ENCODE peak calls at places on chromosomes 5 and 9, in eight cellular contexts. O, L, F, K, R, M, G and C are unnamed samples.

GRCh38 chr9:36566813-36567217 is 5.9 kb upstream of the MELK start:
- DNase-seq in O (no peak), L (peak), F (no peak), K (no peak), R (peak), M (no peak), G (peak), C (no peak)

GRCh38 chr5:30063503-30063902 is 1130.0 kb upstream of the CDH6 start:
- DNase-seq in O (no peak), L (no peak), F (no peak), K (no peak), R (no peak), M (no peak), G (no peak), C (no peak)

GRCh38 chr5:92527311-92528078 is 1053.5 kb downstream of the NR2F1-AS1 start:
- DNase-seq in O (no peak), L (no peak), F (no peak), K (no peak), R (no peak), M (no peak), G (no peak), C (no peak)

GRCh38 chr9:134502261-134503211 is 139.1 kb upstream of the COL5A1 start:
- DNase-seq in O (no peak), L (peak), F (peak), K (peak), R (no peak), M (peak), G (peak), C (no peak)

GRCh38 chr9:83957029-83957513 is 22.9 kb downstream of the HNRNPK start:
- DNase-seq in O (no peak), L (no peak), F (no peak), K (no peak), R (no peak), M (no peak), G (no peak), C (no peak)

GRCh38 chr9:4741365-4742031 is 496 bp upstream of the AK3 start:
- DNase-seq in O (peak), L (peak), F (peak), K (no peak), R (peak), M (no peak), G (peak), C (peak)

GRCh38 chr9:108837530-108837929 is 18.3 kb downstream of the ACTL7B start:
- DNase-seq in O (no peak), L (no peak), F (no peak), K (no peak), R (no peak), M (no peak), G (no peak), C (no peak)

GRCh38 chr5:136018814-136019777 is 9.7 kb upstream of the TGFBI start:
- DNase-seq in O (peak), L (peak), F (peak), K (peak), R (no peak), M (no peak), G (no peak), C (no peak)

GRCh38 chr5:179257190-179257741 is 88.0 kb downstream of the ADAMTS2 start:
- DNase-seq in O (no peak), L (peak), F (peak), K (no peak), R (no peak), M (no peak), G (peak), C (no peak)

GRCh38 chr9:80994892-80995291 is 694.5 kb downstream of the TLE1 start:
- DNase-seq in O (no peak), L (no peak), F (no peak), K (no peak), R (no peak), M (peak), G (no peak), C (no peak)

GRCh38 chr5:172903790-172904189 is 55.4 kb upstream of the RPL26L1 start:
- DNase-seq in O (peak), L (peak), F (no peak), K (no peak), R (peak), M (no peak), G (peak), C (peak)

GRCh38 chr5:67679184-67679855 is 482.7 kb upstream of the CD180 start:
- DNase-seq in O (no peak), L (no peak), F (no peak), K (no peak), R (no peak), M (no peak), G (no peak), C (no peak)

GRCh38 chr5:3277590-3278196 is 317.9 kb upstream of the IRX1 start:
- DNase-seq in O (no peak), L (no peak), F (no peak), K (no peak), R (no peak), M (no peak), G (no peak), C (no peak)

GRCh38 chr5:1409386-1410110 is 35.7 kb downstream of the SLC6A3 start:
- DNase-seq in O (no peak), L (peak), F (peak), K (no peak), R (no peak), M (peak), G (no peak), C (no peak)

GRCh38 chr5:50325237-50325832 is 115.8 kb downstream of the EMB start:
- DNase-seq in O (no peak), L (no peak), F (no peak), K (no peak), R (no peak), M (peak), G (no peak), C (no peak)

GRCh38 chr9:108535526-108535925 is 320.3 kb downstream of the ACTL7B start:
- DNase-seq in O (no peak), L (no peak), F (no peak), K (peak), R (no peak), M (peak), G (no peak), C (no peak)

GRCh38 chr9:131585375-131585774 is 40.1 kb downstream of the PRRT1B start:
- DNase-seq in O (no peak), L (no peak), F (peak), K (no peak), R (no peak), M (peak), G (no peak), C (no peak)

GRCh38 chr5:14364096-14364495 is 217.5 kb upstream of the OTULINL start:
- DNase-seq in O (no peak), L (no peak), F (no peak), K (no peak), R (no peak), M (peak), G (no peak), C (no peak)

GRCh38 chr9:3848445-3849114 is 322.8 kb upstream of the RFX3 start:
- DNase-seq in O (no peak), L (no peak), F (no peak), K (no peak), R (no peak), M (peak), G (no peak), C (no peak)

GRCh38 chr5:58459276-58459859 is 518 bp downstream of the PLK2 start:
- DNase-seq in O (peak), L (peak), F (no peak), K (peak), R (peak), M (no peak), G (peak), C (peak)

GRCh38 chr5:11719888-11720481 is 184.3 kb downstream of the CTNND2 start:
- DNase-seq in O (peak), L (peak), F (no peak), K (peak), R (peak), M (peak), G (peak), C (peak)

GRCh38 chr5:95080456-95080855 is 204.4 kb downstream of the MCTP1 start:
- DNase-seq in O (no peak), L (no peak), F (no peak), K (no peak), R (no peak), M (no peak), G (no peak), C (no peak)

GRCh38 chr5:168931638-168932345 is 352.6 kb upstream of the PANK3 start:
- DNase-seq in O (peak), L (no peak), F (no peak), K (no peak), R (no peak), M (peak), G (no peak), C (no peak)

GRCh38 chr5:72065751-72066255 is 41.5 kb upstream of the MAP1B start:
- DNase-seq in O (no peak), L (no peak), F (no peak), K (no peak), R (no peak), M (no peak), G (no peak), C (no peak)

GRCh38 chr5:29460946-29461538 is 1732.4 kb upstream of the CDH6 start:
- DNase-seq in O (no peak), L (no peak), F (no peak), K (no peak), R (no peak), M (no peak), G (no peak), C (no peak)

GRCh38 chr9:97553841-97554240 is 52.4 kb downstream of the TMOD1 start:
- DNase-seq in O (no peak), L (no peak), F (no peak), K (no peak), R (no peak), M (no peak), G (no peak), C (no peak)

GRCh38 chr9:121895274-121895835 is 197.8 kb downstream of the TTLL11 start:
- DNase-seq in O (no peak), L (no peak), F (no peak), K (no peak), R (no peak), M (no peak), G (no peak), C (no peak)

GRCh38 chr5:180327166-180327565 is 26.0 kb downstream of the GFPT2 start:
- DNase-seq in O (no peak), L (no peak), F (no peak), K (no peak), R (no peak), M (no peak), G (no peak), C (no peak)

GRCh38 chr9:32782476-32783167 is 718 bp upstream of the TMEM215 start:
- DNase-seq in O (no peak), L (no peak), F (no peak), K (no peak), R (no peak), M (no peak), G (no peak), C (no peak)

GRCh38 chr9:112917027-112917986 is 26.6 kb upstream of the SLC46A2 start:
- DNase-seq in O (no peak), L (no peak), F (no peak), K (no peak), R (no peak), M (no peak), G (no peak), C (no peak)

GRCh38 chr5:61293051-61293450 is 39.0 kb upstream of the ZSWIM6 start:
- DNase-seq in O (peak), L (no peak), F (peak), K (no peak), R (no peak), M (no peak), G (peak), C (peak)

GRCh38 chr5:63963080-63963735 is 963 bp upstream of the HTR1A start:
- DNase-seq in O (peak), L (no peak), F (no peak), K (peak), R (no peak), M (peak), G (no peak), C (peak)

GRCh38 chr9:3659647-3660046 is 133.8 kb upstream of the RFX3 start:
- DNase-seq in O (no peak), L (no peak), F (no peak), K (no peak), R (no peak), M (no peak), G (no peak), C (no peak)

GRCh38 chr5:38607396-38607795 is 51.0 kb upstream of the LIFR start:
- DNase-seq in O (no peak), L (no peak), F (no peak), K (no peak), R (no peak), M (peak), G (no peak), C (peak)

GRCh38 chr5:9545301-9545958 is 445 bp downstream of the SEMA5A start:
- DNase-seq in O (peak), L (peak), F (no peak), K (no peak), R (peak), M (no peak), G (no peak), C (peak)

GRCh38 chr5:138466900-138467710 is 1.8 kb downstream of the EGR1 start:
- DNase-seq in O (peak), L (no peak), F (no peak), K (peak), R (no peak), M (no peak), G (peak), C (peak)
- TF ChIP-seq POLR2A in O (no peak), L (no peak), F (peak), K (no peak), R (no peak), M (peak), G (no peak), C (peak)

GRCh38 chr9:133142657-133143592 is 20.8 kb downstream of the GBGT1 start:
- DNase-seq in O (no peak), L (no peak), F (no peak), K (no peak), R (no peak), M (no peak), G (peak), C (no peak)

GRCh38 chr9:133141833-133142594 is 21.0 kb upstream of the RALGDS start:
- DNase-seq in O (peak), L (peak), F (no peak), K (no peak), R (peak), M (no peak), G (peak), C (peak)

GRCh38 chr9:133144142-133144886 is 19.4 kb downstream of the GBGT1 start:
- DNase-seq in O (peak), L (peak), F (peak), K (peak), R (peak), M (peak), G (peak), C (peak)

GRCh38 chr9:133144887-133145466 is 18.7 kb downstream of the GBGT1 start:
- DNase-seq in O (no peak), L (no peak), F (no peak), K (no peak), R (no peak), M (no peak), G (no peak), C (no peak)

DNA sequence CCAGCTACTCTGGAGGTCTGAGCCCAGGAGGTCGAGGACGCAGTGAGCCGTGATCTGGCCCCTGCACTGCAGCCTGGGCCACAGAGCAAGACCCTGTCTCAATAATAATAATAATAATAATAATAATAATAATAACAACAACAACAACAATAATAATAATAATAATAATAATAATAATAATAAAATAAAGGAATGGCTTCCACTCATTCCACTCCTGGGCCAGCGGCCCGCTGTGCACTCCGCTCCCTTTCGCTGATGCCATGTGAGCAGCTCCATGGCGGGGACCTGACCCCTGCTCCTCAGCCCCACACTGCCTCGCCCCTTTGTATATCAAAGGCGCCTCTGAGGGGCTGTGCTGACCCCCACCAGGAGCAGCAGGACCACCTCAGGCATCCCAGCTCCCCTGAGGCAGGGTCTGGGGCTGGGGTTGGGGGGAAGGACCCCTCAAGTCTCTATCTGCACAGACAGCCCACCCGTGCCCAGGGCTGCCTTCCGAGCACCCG is 20.0 kb downstream of the GBGT1 start:
- DNase-seq in O (no peak), L (no peak), F (no peak), K (no peak), R (no peak), M (no peak), G (peak), C (no peak)
- H3K4me3 ChIP-seq in O (no peak), L (peak), F (peak), K (peak), R (peak), M (no peak), G (peak), C (no peak)

GRCh38 chr9:94783121-94783664 is 56.7 kb downstream of the AOPEP start:
- DNase-seq in O (peak), L (peak), F (peak), K (peak), R (peak), M (peak), G (peak), C (peak)
- TF ChIP-seq POLR2A in O (peak), L (no peak), F (no peak), K (no peak), R (no peak), M (no peak), G (no peak), C (no peak)

GRCh38 chr9:21579209-21579608 is 97.1 kb upstream of the IFNE start:
- DNase-seq in O (no peak), L (no peak), F (no peak), K (no peak), R (no peak), M (no peak), G (no peak), C (no peak)
- H3K4me3 ChIP-seq in O (no peak), L (no peak), F (no peak), K (no peak), R (no peak), M (no peak), G (no peak), C (no peak)

DNA sequence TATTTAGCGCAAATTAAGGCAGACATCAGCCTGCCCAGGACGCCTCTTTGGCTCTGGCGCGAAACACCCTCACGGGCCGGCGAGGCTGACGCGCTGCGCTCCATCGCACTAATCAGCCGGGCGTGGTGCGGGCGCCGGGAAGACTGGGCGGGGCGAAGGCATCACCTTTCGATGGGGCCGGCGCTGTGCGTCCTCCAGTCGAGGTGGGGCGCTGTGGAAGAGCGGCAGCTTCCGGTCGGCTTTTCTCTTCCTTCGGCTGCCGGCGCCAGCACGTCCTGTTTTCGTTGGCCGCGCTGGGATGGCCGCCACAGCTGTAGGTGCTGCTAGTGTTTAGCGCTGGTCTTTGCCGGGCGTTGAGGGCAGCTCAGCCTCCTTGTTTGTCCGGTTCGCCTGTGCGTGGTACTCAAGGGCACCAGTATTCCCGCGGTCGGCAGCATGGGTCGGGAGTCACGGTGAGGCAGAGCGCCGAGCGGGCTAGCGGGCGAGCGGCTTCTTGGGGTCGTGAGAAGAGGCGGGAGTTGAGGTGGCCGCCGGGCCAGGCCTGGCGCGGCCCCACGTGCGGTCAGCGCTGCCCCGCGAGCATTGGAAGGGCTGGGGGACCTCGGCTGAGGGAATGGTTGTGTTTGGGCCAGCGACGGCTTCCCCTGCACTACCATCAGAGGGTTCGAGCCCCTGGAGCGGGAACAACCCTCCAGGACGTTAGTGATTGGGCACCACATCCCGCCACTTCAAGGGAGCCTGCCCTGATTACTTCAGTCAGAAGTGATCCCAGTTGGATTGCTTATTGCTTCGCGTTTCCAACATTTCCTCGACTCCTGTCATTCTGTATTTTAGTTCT is at the start of gene DDX46:
- DNase-seq in O (peak), L (peak), F (peak), K (peak), R (peak), M (peak), G (peak), C (peak)
- TF ChIP-seq POLR2A in O (peak), L (peak), F (peak), K (peak), R (peak), M (peak), G (no peak), C (peak)